ENCODE peak calls at places on chromosomes 5 and 9, in ten cellular contexts. W is H1; F is Panc1; Z is heart right ventricle; R is left ventricle myocardium inferior; M is uterus; G is OCI-LY7; N is adrenal gland; J is effector memory CD4-positive, alpha-beta T cell; H is colonic mucosa. C is an unnamed sample. For H3K36me3, the result is how much of the 10 kb centered on the place peaks cover.

GRCh38 chr5:39201160-39201794 is 18.1 kb downstream of the FYB1 start:
- DNase-seq in W (no peak), F (no peak), Z (no peak), R (no peak), M (no peak), G (no peak), N (no peak), J (no peak), H (no peak), C (no peak)

GRCh38 chr5:19534751-19535150 is 453.2 kb downstream of the CDH18 start:
- DNase-seq in W (no peak), F (no peak), Z (no peak), R (no peak), M (no peak), G (no peak), N (no peak), J (no peak), H (no peak), C (no peak)

GRCh38 chr9:136494531-136495215 is 11.8 kb upstream of the SEC16A start:
- DNase-seq in W (no peak), F (no peak), Z (no peak), R (no peak), M (no peak), G (no peak), N (no peak), J (no peak), H (no peak), C (no peak)

GRCh38 chr9:37061763-37062162 is 27.7 kb upstream of the PAX5 start:
- DNase-seq in W (no peak), F (no peak), Z (no peak), R (no peak), M (no peak), G (no peak), N (no peak), J (no peak), H (no peak), C (no peak)

GRCh38 chr5:93294184-93294583 is 286.8 kb downstream of the NR2F1-AS1 start:
- DNase-seq in W (no peak), F (no peak), Z (no peak), R (no peak), M (no peak), G (no peak), N (no peak), J (no peak), H (no peak), C (no peak)

GRCh38 chr9:16501098-16501663 is 369.3 kb downstream of the BNC2 start:
- DNase-seq in W (no peak), F (no peak), Z (no peak), R (no peak), M (no peak), G (no peak), N (no peak), J (no peak), H (no peak), C (no peak)

GRCh38 chr5:124748687-124749594 is 2.5 kb upstream of the ZNF608 start:
- DNase-seq in W (no peak), F (peak), Z (peak), R (peak), M (peak), G (peak), N (peak), J (no peak), H (peak), C (peak)

GRCh38 chr5:116303810-116304209 is 219.0 kb downstream of the COMMD10 start:
- DNase-seq in W (no peak), F (no peak), Z (no peak), R (no peak), M (no peak), G (no peak), N (no peak), J (no peak), H (no peak), C (no peak)

GRCh38 chr9:83405674-83406255 is 132.4 kb downstream of the FRMD3 start:
- DNase-seq in W (no peak), F (no peak), Z (no peak), R (no peak), M (no peak), G (no peak), N (no peak), J (no peak), H (no peak), C (no peak)

GRCh38 chr9:132798817-132799790 is 79.0 kb downstream of the AK8 start:
- DNase-seq in W (no peak), F (no peak), Z (no peak), R (no peak), M (no peak), G (no peak), N (peak), J (no peak), H (peak), C (no peak)

GRCh38 chr5:125587631-125588030 is 835.6 kb upstream of the GRAMD2B start:
- DNase-seq in W (no peak), F (no peak), Z (no peak), R (no peak), M (no peak), G (no peak), N (no peak), J (no peak), H (no peak), C (no peak)

GRCh38 chr9:72400866-72401265 is 35.9 kb upstream of the ZFAND5 start:
- DNase-seq in W (no peak), F (no peak), Z (no peak), R (no peak), M (no peak), G (no peak), N (no peak), J (no peak), H (no peak), C (no peak)

GRCh38 chr5:9605459-9605858 is 24.7 kb downstream of the TAS2R1 start:
- DNase-seq in W (no peak), F (no peak), Z (no peak), R (no peak), M (no peak), G (no peak), N (no peak), J (no peak), H (no peak), C (no peak)

GRCh38 chr5:6803981-6804550 is 90.8 kb downstream of the TENT4A start:
- DNase-seq in W (no peak), F (no peak), Z (no peak), R (no peak), M (no peak), G (no peak), N (no peak), J (no peak), H (no peak), C (no peak)

GRCh38 chr5:137751869-137752491 is 2.2 kb downstream of the HNRNPA0 start:
- DNase-seq in W (no peak), F (peak), Z (peak), R (no peak), M (peak), G (peak), N (peak), J (no peak), H (peak), C (no peak)

GRCh38 chr9:99235874-99236627 is 14.0 kb downstream of the SEC61B start:
- DNase-seq in W (no peak), F (no peak), Z (no peak), R (no peak), M (no peak), G (peak), N (no peak), J (no peak), H (no peak), C (no peak)

GRCh38 chr9:36864491-36865410 is 169.3 kb downstream of the PAX5 start:
- DNase-seq in W (no peak), F (no peak), Z (no peak), R (no peak), M (no peak), G (peak), N (no peak), J (no peak), H (no peak), C (no peak)

GRCh38 chr5:73031839-73032238 is 76.0 kb downstream of the FCHO2 start:
- DNase-seq in W (no peak), F (no peak), Z (peak), R (no peak), M (peak), G (no peak), N (peak), J (no peak), H (no peak), C (no peak)

GRCh38 chr9:120876842-120877240 is at the start of gene PHF19:
- DNase-seq in W (no peak), F (no peak), Z (peak), R (peak), M (no peak), G (no peak), N (peak), J (no peak), H (no peak), C (no peak)

GRCh38 chr5:125467222-125467621 is 720.8 kb upstream of the ZNF608 start:
- DNase-seq in W (no peak), F (no peak), Z (no peak), R (no peak), M (no peak), G (no peak), N (no peak), J (no peak), H (no peak), C (no peak)

GRCh38 chr9:131667576-131667975 is 72.3 kb downstream of the RAPGEF1 start:
- DNase-seq in W (no peak), F (no peak), Z (no peak), R (no peak), M (no peak), G (no peak), N (no peak), J (peak), H (no peak), C (no peak)

GRCh38 chr5:58261605-58262004 is 198.3 kb downstream of the PLK2 start:
- DNase-seq in W (no peak), F (no peak), Z (peak), R (no peak), M (no peak), G (no peak), N (no peak), J (no peak), H (no peak), C (no peak)

GRCh38 chr9:70003786-70004185 is 39.9 kb upstream of the MAMDC2 start:
- DNase-seq in W (no peak), F (no peak), Z (no peak), R (no peak), M (no peak), G (no peak), N (no peak), J (no peak), H (no peak), C (no peak)

GRCh38 chr9:107438211-107439030 is 51.1 kb downstream of the KLF4 start:
- DNase-seq in W (peak), F (no peak), Z (no peak), R (no peak), M (no peak), G (no peak), N (no peak), J (no peak), H (no peak), C (peak)

GRCh38 chr9:76756273-76756650 is 8.0 kb upstream of the PCA3 start:
- DNase-seq in W (peak), F (no peak), Z (no peak), R (no peak), M (no peak), G (no peak), N (peak), J (no peak), H (peak), C (peak)

GRCh38 chr5:108730617-108731340 is 16.9 kb upstream of the FER start:
- DNase-seq in W (no peak), F (no peak), Z (peak), R (no peak), M (no peak), G (peak), N (no peak), J (no peak), H (no peak), C (no peak)

GRCh38 chr5:110040178-110040577 is 350.5 kb downstream of the MAN2A1 start:
- DNase-seq in W (no peak), F (no peak), Z (no peak), R (no peak), M (no peak), G (no peak), N (no peak), J (no peak), H (no peak), C (no peak)

GRCh38 chr5:76083555-76084495 is 642 bp downstream of the SV2C start:
- DNase-seq in W (no peak), F (no peak), Z (no peak), R (no peak), M (no peak), G (no peak), N (no peak), J (no peak), H (no peak), C (no peak)

GRCh38 chr5:5494489-5495402 is 72.3 kb downstream of the ICE1 start:
- DNase-seq in W (peak), F (no peak), Z (peak), R (peak), M (peak), G (peak), N (peak), J (peak), H (peak), C (peak)

DNA sequence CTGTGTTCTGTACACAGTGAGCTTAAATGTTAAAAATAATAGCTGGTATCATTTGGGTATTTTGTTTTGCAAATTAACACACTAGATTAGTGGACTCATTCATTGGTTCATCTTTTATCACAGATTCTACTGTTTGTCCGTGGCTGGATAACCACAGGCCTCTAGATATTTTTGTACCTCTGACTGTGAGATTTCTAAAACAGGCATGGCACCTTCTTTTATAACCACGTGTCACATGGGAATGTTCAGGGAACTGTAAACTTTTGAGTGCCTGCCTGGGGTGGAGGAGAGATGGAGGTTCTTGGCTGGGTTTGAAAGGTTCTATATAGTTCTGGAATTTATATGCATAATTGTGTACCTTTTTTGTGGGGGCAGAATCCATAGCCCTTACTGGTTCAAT is 16.7 kb downstream of the TLE4 start:
- DNase-seq in W (no peak), F (no peak), Z (no peak), R (no peak), M (no peak), G (no peak), N (no peak), J (no peak), H (no peak), C (no peak)
- H3K36me3 ChIP-seq in W (under half), F (under half), Z (under half), R (under half), M (under half), G (under half), N (under half), J (under half), H (under half), C (under half)

GRCh38 chr5:179889885-179890284 is 17.8 kb downstream of the TBC1D9B start:
- DNase-seq in W (no peak), F (no peak), Z (no peak), R (no peak), M (no peak), G (no peak), N (no peak), J (no peak), H (no peak), C (no peak)

GRCh38 chr5:179893958-179894895 is 13.5 kb downstream of the TBC1D9B start:
- DNase-seq in W (no peak), F (no peak), Z (no peak), R (no peak), M (no peak), G (no peak), N (no peak), J (no peak), H (no peak), C (no peak)

GRCh38 chr5:179892255-179892654 is 15.4 kb downstream of the TBC1D9B start:
- DNase-seq in W (no peak), F (no peak), Z (no peak), R (no peak), M (no peak), G (no peak), N (no peak), J (no peak), H (no peak), C (no peak)

GRCh38 chr5:179893076-179893957 is 14.4 kb downstream of the TBC1D9B start:
- DNase-seq in W (no peak), F (no peak), Z (no peak), R (no peak), M (no peak), G (no peak), N (no peak), J (no peak), H (no peak), C (no peak)

GRCh38 chr5:179890751-179891682 is 16.7 kb downstream of the TBC1D9B start:
- DNase-seq in W (no peak), F (no peak), Z (no peak), R (no peak), M (no peak), G (no peak), N (no peak), J (no peak), H (no peak), C (no peak)
- H3K36me3 ChIP-seq in W (under half), F (under half), Z (half or more), R (half or more), M (under half), G (half or more), N (half or more), J (half or more), H (under half), C (under half)

GRCh38 chr5:1800470-1801060 is 642 bp upstream of the NDUFS6 start:
- DNase-seq in W (no peak), F (peak), Z (no peak), R (no peak), M (no peak), G (no peak), N (no peak), J (peak), H (peak), C (no peak)
- H3K36me3 ChIP-seq in W (half or more), F (under half), Z (under half), R (half or more), M (under half), G (half or more), N (under half), J (under half), H (under half), C (under half)

GRCh38 chr5:177327539-177328522 is 16.1 kb upstream of the MXD3 start:
- DNase-seq in W (no peak), F (no peak), Z (peak), R (peak), M (no peak), G (no peak), N (no peak), J (no peak), H (no peak), C (no peak)

GRCh38 chr5:177330991-177331837 is 19.5 kb upstream of the MXD3 start:
- DNase-seq in W (no peak), F (no peak), Z (no peak), R (no peak), M (no peak), G (no peak), N (no peak), J (no peak), H (no peak), C (no peak)

GRCh38 chr5:177332031-177332895 is 19.2 kb downstream of the LMAN2 start:
- DNase-seq in W (no peak), F (no peak), Z (no peak), R (no peak), M (no peak), G (no peak), N (no peak), J (no peak), H (no peak), C (no peak)

GRCh38 chr5:177328545-177329231 is 17.0 kb upstream of the MXD3 start:
- DNase-seq in W (no peak), F (no peak), Z (no peak), R (peak), M (no peak), G (no peak), N (no peak), J (no peak), H (no peak), C (no peak)

DNA sequence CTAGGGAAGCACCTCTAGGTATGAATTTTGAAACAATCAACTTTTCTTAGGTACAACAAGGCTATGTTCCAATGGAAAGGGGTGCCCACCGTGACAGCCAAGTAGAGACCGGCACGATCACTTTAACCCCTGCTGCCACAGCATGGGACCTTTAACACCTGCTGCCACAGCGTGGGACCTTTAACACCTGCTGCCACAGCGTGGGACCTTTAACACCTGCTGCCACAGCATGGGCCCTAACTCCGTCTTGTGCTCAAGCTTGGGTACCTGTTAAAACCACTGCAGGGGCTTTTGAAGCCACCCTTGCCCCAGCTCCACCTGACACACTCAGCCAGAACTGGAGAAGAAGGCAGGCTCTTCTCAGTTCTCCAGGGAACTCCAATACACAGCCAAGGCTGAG is 18.2 kb upstream of the MXD3 start:
- DNase-seq in W (no peak), F (no peak), Z (no peak), R (peak), M (no peak), G (no peak), N (no peak), J (no peak), H (no peak), C (no peak)
- H3K36me3 ChIP-seq in W (under half), F (under half), Z (under half), R (half or more), M (under half), G (half or more), N (half or more), J (under half), H (under half), C (under half)

DNA sequence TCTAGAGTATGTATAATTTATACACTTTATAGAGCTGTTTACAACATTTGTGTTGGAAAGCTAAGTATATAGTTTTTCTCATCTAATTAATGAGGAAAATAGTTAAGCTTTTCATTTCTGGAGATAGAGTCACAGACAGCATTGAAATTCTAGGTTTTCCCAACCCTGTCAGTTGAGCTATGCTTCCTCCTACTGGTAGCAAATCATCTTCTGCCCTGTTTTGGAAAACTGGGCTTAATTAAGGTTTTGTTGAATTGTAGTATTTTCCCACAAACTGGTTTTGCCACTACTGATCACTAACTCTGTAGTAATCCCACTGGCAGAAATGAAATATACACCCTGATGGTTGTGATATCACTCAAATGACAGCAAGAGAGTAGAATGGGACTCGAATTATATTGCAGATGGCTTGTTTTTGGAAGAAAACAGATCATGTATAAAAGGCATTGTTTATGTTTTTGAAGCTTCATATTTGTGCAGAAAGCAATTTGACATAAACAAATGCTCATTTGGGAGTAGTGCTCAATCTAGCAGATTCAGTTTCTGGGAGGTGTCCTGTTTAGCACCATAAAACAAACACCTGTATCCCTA is 46.6 kb downstream of the CD180 start:
- DNase-seq in W (no peak), F (no peak), Z (no peak), R (no peak), M (no peak), G (no peak), N (no peak), J (no peak), H (no peak), C (no peak)
- H3K36me3 ChIP-seq in W (under half), F (under half), Z (half or more), R (half or more), M (under half), G (under half), N (under half), J (under half), H (under half), C (under half)

GRCh38 chr5:67143549-67143948 is 53.0 kb downstream of the CD180 start:
- DNase-seq in W (no peak), F (no peak), Z (no peak), R (no peak), M (no peak), G (no peak), N (no peak), J (no peak), H (no peak), C (no peak)
- H3K36me3 ChIP-seq in W (under half), F (under half), Z (half or more), R (half or more), M (under half), G (under half), N (under half), J (under half), H (under half), C (under half)